ENCODE peak calls at places on chromosomes 7 and 10, in five cellular contexts. One of them, this sample, is unnamed.

GRCh38 chr10:1465421-1465902 is 271.9 kb downstream of the ADARB2 start:
- DNase-seq in hippocampal formation: no peak
- DNase-seq in lower leg skin: no peak
- DNase-seq in naive B cell: peak
- DNase-seq in HuH-7: no peak
- DNase-seq in this sample: no peak

GRCh38 chr7:107854454-107854853 is 36.5 kb upstream of the DLD start:
- DNase-seq in hippocampal formation: no peak
- DNase-seq in HuH-7: no peak
- DNase-seq in lower leg skin: no peak
- DNase-seq in naive B cell: no peak
- DNase-seq in this sample: no peak

GRCh38 chr10:96421995-96422394 is 63.2 kb upstream of the OPALIN start:
- DNase-seq in hippocampal formation: no peak
- DNase-seq in HuH-7: no peak
- DNase-seq in naive B cell: no peak
- DNase-seq in lower leg skin: no peak
- DNase-seq in this sample: no peak

GRCh38 chr7:139822855-139823254 is 6.2 kb upstream of the TBXAS1 start:
- DNase-seq in lower leg skin: peak
- DNase-seq in hippocampal formation: no peak
- DNase-seq in HuH-7: no peak
- DNase-seq in naive B cell: no peak
- DNase-seq in this sample: no peak

GRCh38 chr7:1058821-1059199 is 14.5 kb downstream of the GPR146 start:
- DNase-seq in HuH-7: no peak
- DNase-seq in naive B cell: no peak
- DNase-seq in hippocampal formation: no peak
- DNase-seq in lower leg skin: peak
- DNase-seq in this sample: no peak

GRCh38 chr10:100357073-100357858 is 10.2 kb downstream of the SCD start:
- DNase-seq in naive B cell: no peak
- DNase-seq in HuH-7: no peak
- DNase-seq in hippocampal formation: no peak
- DNase-seq in lower leg skin: no peak
- DNase-seq in this sample: no peak

GRCh38 chr10:70749756-70750155 is 35.4 kb downstream of the TBATA start:
- DNase-seq in lower leg skin: no peak
- DNase-seq in naive B cell: no peak
- DNase-seq in hippocampal formation: no peak
- DNase-seq in HuH-7: no peak
- DNase-seq in this sample: no peak

GRCh38 chr7:46558482-46559193 is 637.6 kb upstream of the IGFBP3 start:
- DNase-seq in lower leg skin: peak
- DNase-seq in HuH-7: no peak
- DNase-seq in naive B cell: no peak
- DNase-seq in hippocampal formation: no peak
- DNase-seq in this sample: no peak

GRCh38 chr7:127348247-127348631 is 44.3 kb downstream of the ZNF800 start:
- DNase-seq in naive B cell: no peak
- DNase-seq in lower leg skin: no peak
- DNase-seq in hippocampal formation: no peak
- DNase-seq in HuH-7: no peak
- DNase-seq in this sample: no peak

GRCh38 chr10:77393821-77394501 is 243.6 kb downstream of the KCNMA1 start:
- DNase-seq in hippocampal formation: no peak
- DNase-seq in lower leg skin: peak
- DNase-seq in HuH-7: no peak
- DNase-seq in naive B cell: no peak
- DNase-seq in this sample: no peak

GRCh38 chr7:113217314-113217713 is 99.0 kb upstream of the SMIM30 start:
- DNase-seq in hippocampal formation: no peak
- DNase-seq in lower leg skin: no peak
- DNase-seq in naive B cell: no peak
- DNase-seq in HuH-7: no peak
- DNase-seq in this sample: no peak

GRCh38 chr10:29689001-29689400 is 54.2 kb upstream of the SVIL start:
- DNase-seq in naive B cell: no peak
- DNase-seq in HuH-7: no peak
- DNase-seq in hippocampal formation: no peak
- DNase-seq in lower leg skin: no peak
- DNase-seq in this sample: no peak

GRCh38 chr7:143413123-143413522 is 4.5 kb upstream of the EPHA1 start:
- DNase-seq in HuH-7: no peak
- DNase-seq in naive B cell: no peak
- DNase-seq in lower leg skin: peak
- DNase-seq in hippocampal formation: no peak
- DNase-seq in this sample: no peak

GRCh38 chr10:7928511-7928910 is 110.2 kb downstream of the TAF3 start:
- DNase-seq in lower leg skin: no peak
- DNase-seq in HuH-7: no peak
- DNase-seq in naive B cell: no peak
- DNase-seq in hippocampal formation: no peak
- DNase-seq in this sample: no peak

GRCh38 chr7:158979635-158980351 is 123.4 kb downstream of the DYNC2I1 start:
- DNase-seq in lower leg skin: no peak
- DNase-seq in naive B cell: no peak
- DNase-seq in HuH-7: no peak
- DNase-seq in hippocampal formation: no peak
- DNase-seq in this sample: no peak

GRCh38 chr7:43108255-43109011 is 4.0 kb upstream of the HECW1 start:
- DNase-seq in naive B cell: peak
- DNase-seq in HuH-7: peak
- DNase-seq in lower leg skin: peak
- DNase-seq in hippocampal formation: no peak
- DNase-seq in this sample: peak

GRCh38 chr10:33008499-33009243 is 50.6 kb upstream of the ITGB1 start:
- DNase-seq in lower leg skin: no peak
- DNase-seq in HuH-7: peak
- DNase-seq in naive B cell: peak
- DNase-seq in hippocampal formation: peak
- DNase-seq in this sample: peak

GRCh38 chr7:99762680-99763327 is 21.2 kb downstream of the CYP3A4 start:
- DNase-seq in lower leg skin: no peak
- DNase-seq in hippocampal formation: no peak
- DNase-seq in HuH-7: no peak
- DNase-seq in naive B cell: no peak
- DNase-seq in this sample: peak

GRCh38 chr10:110413049-110413783 is 84.5 kb upstream of the DUSP5 start:
- DNase-seq in lower leg skin: no peak
- DNase-seq in naive B cell: no peak
- DNase-seq in hippocampal formation: no peak
- DNase-seq in HuH-7: no peak
- DNase-seq in this sample: no peak

GRCh38 chr7:29852457-29852856 is 46.1 kb downstream of the WIPF3 start:
- DNase-seq in lower leg skin: no peak
- DNase-seq in naive B cell: no peak
- DNase-seq in HuH-7: no peak
- DNase-seq in hippocampal formation: no peak
- DNase-seq in this sample: no peak

GRCh38 chr7:142391191-142391992 is 133.5 kb upstream of the PRSS58 start:
- DNase-seq in hippocampal formation: no peak
- DNase-seq in HuH-7: peak
- DNase-seq in lower leg skin: no peak
- DNase-seq in naive B cell: no peak
- DNase-seq in this sample: no peak

GRCh38 chr7:121547341-121548092 is 151.4 kb upstream of the FAM3C start:
- DNase-seq in lower leg skin: no peak
- DNase-seq in hippocampal formation: peak
- DNase-seq in naive B cell: peak
- DNase-seq in HuH-7: peak
- DNase-seq in this sample: no peak

GRCh38 chr7:91062713-91063112 is 201.5 kb upstream of the FZD1 start:
- DNase-seq in lower leg skin: no peak
- DNase-seq in naive B cell: no peak
- DNase-seq in HuH-7: no peak
- DNase-seq in hippocampal formation: no peak
- DNase-seq in this sample: no peak

GRCh38 chr7:13179775-13180448 is 492.5 kb downstream of the ARL4A start:
- DNase-seq in HuH-7: no peak
- DNase-seq in hippocampal formation: no peak
- DNase-seq in lower leg skin: no peak
- DNase-seq in naive B cell: no peak
- DNase-seq in this sample: no peak

GRCh38 chr7:72924748-72925545 is at the start of gene POM121:
- DNase-seq in naive B cell: peak
- DNase-seq in lower leg skin: peak
- DNase-seq in hippocampal formation: peak
- DNase-seq in HuH-7: peak
- DNase-seq in this sample: peak

GRCh38 chr7:80981405-80981804 is 62.6 kb upstream of the SEMA3C start:
- DNase-seq in lower leg skin: no peak
- DNase-seq in naive B cell: no peak
- DNase-seq in hippocampal formation: no peak
- DNase-seq in HuH-7: no peak
- DNase-seq in this sample: no peak

GRCh38 chr10:102492983-102493382 is 9.5 kb downstream of the ACTR1A start:
- DNase-seq in naive B cell: no peak
- DNase-seq in HuH-7: no peak
- DNase-seq in hippocampal formation: peak
- DNase-seq in lower leg skin: no peak
- DNase-seq in this sample: no peak

GRCh38 chr10:13872411-13872810 is 285.6 kb downstream of the PRPF18 start:
- DNase-seq in lower leg skin: no peak
- DNase-seq in HuH-7: no peak
- DNase-seq in hippocampal formation: no peak
- DNase-seq in naive B cell: no peak
- DNase-seq in this sample: no peak

GRCh38 chr10:88919041-88919440 is 33.5 kb downstream of the ACTA2 start:
- DNase-seq in naive B cell: no peak
- DNase-seq in lower leg skin: no peak
- DNase-seq in hippocampal formation: no peak
- DNase-seq in HuH-7: no peak
- DNase-seq in this sample: no peak

GRCh38 chr10:128471151-128471550 is 344.9 kb upstream of the MKI67 start:
- DNase-seq in hippocampal formation: no peak
- DNase-seq in HuH-7: no peak
- DNase-seq in lower leg skin: no peak
- DNase-seq in naive B cell: no peak
- DNase-seq in this sample: no peak

GRCh38 chr7:115299379-115300038 is 377.6 kb downstream of the MDFIC start:
- DNase-seq in lower leg skin: no peak
- DNase-seq in HuH-7: no peak
- DNase-seq in hippocampal formation: no peak
- DNase-seq in naive B cell: no peak
- DNase-seq in this sample: no peak

GRCh38 chr7:2967705-2968104 is 76.0 kb downstream of the CARD11 start:
- DNase-seq in hippocampal formation: no peak
- DNase-seq in lower leg skin: peak
- DNase-seq in naive B cell: no peak
- DNase-seq in HuH-7: no peak
- DNase-seq in this sample: no peak

GRCh38 chr10:104546756-104547155 is 94.3 kb upstream of the SORCS3 start:
- DNase-seq in hippocampal formation: no peak
- DNase-seq in lower leg skin: no peak
- DNase-seq in naive B cell: no peak
- DNase-seq in HuH-7: no peak
- DNase-seq in this sample: no peak

GRCh38 chr7:20220824-20221547 is 3.8 kb upstream of the MACC1 start:
- DNase-seq in naive B cell: no peak
- DNase-seq in hippocampal formation: no peak
- DNase-seq in HuH-7: no peak
- DNase-seq in lower leg skin: no peak
- DNase-seq in this sample: no peak